ENCODE peak calls at places on chromosome 11, in ten cellular contexts. V is uterus, Y is NCI-H1436, T is fibroblast of the aortic adventitia, P is NCI-H82, O is activated T-helper 1 cell treated with Interleukin-2 at 50 U/mL for 16 hours, X is Calu3, U is HEK293T, B is GM23338, Q is cardiac fibroblast. G is an unnamed sample.
A peak's percentile ranks its signal among the peaks of the same experiment; 100 is the strongest.

GRCh38 chr11:235180-235997 is 753 bp downstream of the SIRT3 start:
- DNase-seq in T (peak; percentile 34), U (no peak), V (no peak), B (no peak), P (no peak), O (peak; percentile 26), Y (peak; percentile 14), Q (no peak), X (no peak), G (no peak)

GRCh38 chr11:72836111-72836510 is 21.9 kb downstream of the ATG16L2 start:
- DNase-seq in X (no peak), P (peak; percentile 28), Y (no peak), Q (peak; percentile 55), U (no peak), B (no peak), O (no peak), V (peak; percentile 40), T (no peak), G (no peak)

GRCh38 chr11:32440920-32441319 is 5.6 kb upstream of the WT1 start:
- DNase-seq in P (no peak), X (no peak), T (no peak), U (no peak), V (peak; percentile 45), O (no peak), Y (no peak), Q (no peak), B (peak; percentile 52), G (peak; percentile 61)

GRCh38 chr11:102081313-102081712 is 28.9 kb upstream of the YAP1 start:
- DNase-seq in B (no peak), Y (no peak), U (no peak), T (no peak), Q (no peak), P (no peak), V (no peak), O (no peak), X (no peak), G (no peak)

GRCh38 chr11:69241844-69242582 is 51.9 kb upstream of the MYEOV start:
- DNase-seq in B (no peak), P (no peak), Y (no peak), X (no peak), O (no peak), T (no peak), V (no peak), U (no peak), Q (no peak), G (no peak)

GRCh38 chr11:66979336-66979980 is 4.4 kb downstream of the C11orf86 start:
- DNase-seq in T (peak; percentile 54), V (no peak), O (no peak), Q (no peak), Y (no peak), B (no peak), P (no peak), U (no peak), X (no peak), G (no peak)

GRCh38 chr11:15911377-15912044 is 444.8 kb downstream of the SOX6 start:
- DNase-seq in P (peak; percentile 1), O (no peak), Y (no peak), V (peak; percentile 39), U (no peak), T (peak; percentile 44), X (no peak), Q (peak; percentile 70), B (no peak), G (no peak)

GRCh38 chr11:21142007-21142406 is 472.6 kb downstream of the NELL1 start:
- DNase-seq in V (no peak), T (no peak), P (peak; percentile 59), Y (no peak), B (peak; percentile 77), X (no peak), Q (no peak), U (no peak), O (no peak), G (no peak)

GRCh38 chr11:87878373-87878779 is 296.9 kb downstream of the RAB38 start:
- DNase-seq in T (peak; percentile 66), O (no peak), V (peak; percentile 20), X (peak; percentile 15), P (peak; percentile 49), U (peak; percentile 9), B (peak; percentile 63), Y (no peak), Q (peak; percentile 71), G (no peak)

GRCh38 chr11:34052608-34053160 is 1.2 kb downstream of the CAPRIN1 start:
- DNase-seq in P (peak; percentile 39), Y (no peak), T (no peak), X (peak; percentile 9), V (peak; percentile 26), Q (no peak), O (no peak), U (peak; percentile 19), B (peak; percentile 19), G (no peak)

GRCh38 chr11:41461057-41461681 is 1.7 kb upstream of the LRRC4C start:
- DNase-seq in Q (peak; percentile 33), P (peak; percentile 30), T (peak; percentile 15), O (no peak), U (no peak), Y (no peak), V (no peak), B (peak; percentile 50), X (no peak), G (no peak)

GRCh38 chr11:116172156-116172555 is 600.6 kb downstream of the BUD13 start:
- DNase-seq in X (no peak), U (no peak), O (no peak), Q (no peak), P (no peak), Y (no peak), V (no peak), B (no peak), T (no peak), G (peak; percentile 1)

GRCh38 chr11:36195496-36196346 is 93.5 kb downstream of the COMMD9 start:
- DNase-seq in P (no peak), O (no peak), Y (no peak), T (peak; percentile 54), V (no peak), Q (peak; percentile 14), X (no peak), U (no peak), B (no peak), G (no peak)

GRCh38 chr11:69114811-69115523 is 40.8 kb upstream of the SMIM38 start:
- DNase-seq in U (no peak), X (no peak), O (no peak), Y (no peak), P (peak; percentile 79), V (no peak), T (no peak), B (no peak), Q (no peak), G (no peak)

GRCh38 chr11:68002943-68003845 is 703 bp downstream of the UNC93B1 start:
- DNase-seq in U (peak; percentile 28), Q (no peak), B (peak; percentile 70), X (peak; percentile 60), T (no peak), V (no peak), P (no peak), Y (no peak), O (peak; percentile 40), G (no peak)

GRCh38 chr11:85886089-85887056 is 31.2 kb downstream of the CCDC83 start:
- DNase-seq in B (no peak), U (no peak), V (no peak), Q (peak; percentile 57), T (peak; percentile 79), P (no peak), X (no peak), O (no peak), Y (no peak), G (no peak)

GRCh38 chr11:124754309-124754708 is 2.3 kb upstream of the VSIG2 start:
- DNase-seq in P (no peak), Q (no peak), X (no peak), V (no peak), Y (no peak), B (no peak), O (no peak), T (no peak), U (no peak), G (peak; percentile 16)

GRCh38 chr11:103851166-103851651 is 185.2 kb upstream of the DDI1 start:
- DNase-seq in T (peak; percentile 92), O (no peak), P (no peak), B (no peak), V (no peak), Q (peak; percentile 13), Y (no peak), U (no peak), X (no peak), G (no peak)

GRCh38 chr11:102244681-102245409 is 72.4 kb upstream of the BIRC3 start:
- DNase-seq in B (no peak), O (no peak), V (no peak), P (no peak), X (peak; percentile 43), U (no peak), T (peak; percentile 86), Q (peak; percentile 91), Y (no peak), G (no peak)

GRCh38 chr11:132988381-132988780 is 543.9 kb downstream of the OPCML start:
- DNase-seq in X (no peak), O (no peak), B (no peak), Y (no peak), V (no peak), P (no peak), T (no peak), U (no peak), Q (no peak), G (peak; percentile 43)

GRCh38 chr11:69170704-69171103 is 15.0 kb downstream of the SMIM38 start:
- DNase-seq in O (no peak), U (no peak), B (no peak), T (no peak), X (no peak), Q (no peak), Y (no peak), V (no peak), P (no peak), G (no peak)

GRCh38 chr11:111550258-111550657 is 9.7 kb downstream of the LAYN start:
- DNase-seq in Q (no peak), B (no peak), X (no peak), T (no peak), Y (no peak), U (no peak), P (no peak), V (no peak), O (no peak), G (no peak)

GRCh38 chr11:13479688-13480087 is 16.1 kb downstream of the PTH start:
- DNase-seq in U (no peak), O (no peak), P (no peak), X (no peak), B (no peak), Y (no peak), Q (no peak), T (no peak), V (no peak), G (no peak)

GRCh38 chr11:44338721-44339529 is 29.0 kb upstream of the ALX4 start:
- DNase-seq in Y (peak; percentile 11), V (no peak), U (no peak), P (no peak), T (no peak), X (no peak), B (peak; percentile 53), Q (no peak), O (no peak), G (no peak)

GRCh38 chr11:66720223-66720898 is 8.7 kb downstream of the SPTBN2 start:
- DNase-seq in B (peak; percentile 91), V (no peak), T (no peak), X (peak; percentile 97), Q (no peak), Y (peak; percentile 87), O (no peak), P (no peak), U (no peak), G (peak; percentile 38)

GRCh38 chr11:47003180-47003877 is 66.8 kb downstream of the CSTPP1 start:
- DNase-seq in X (no peak), Q (no peak), V (no peak), U (no peak), B (no peak), O (no peak), Y (no peak), T (no peak), P (no peak), G (no peak)